ENCODE peak calls at places on chromosomes 6 and 20, in eight cellular contexts. One of them, this sample, is unnamed. For H3K4me1, the result is how much of the 10 kb centered on the place peaks cover.

GRCh38 chr20:64242797-64243475 is 12.6 kb upstream of the PCMTD2 start:
- DNase-seq in breast epithelium: no peak
- DNase-seq in heart left ventricle: no peak
- DNase-seq in endothelial cell of umbilical vein: no peak
- DNase-seq in ascending aorta: no peak
- DNase-seq in mammary epithelial cell: no peak
- DNase-seq in body of pancreas: no peak
- DNase-seq in small intestine: no peak
- DNase-seq in this sample: peak

GRCh38 chr6:153425536-153425935 is 294.5 kb upstream of the RGS17 start:
- DNase-seq in breast epithelium: no peak
- DNase-seq in heart left ventricle: no peak
- DNase-seq in endothelial cell of umbilical vein: no peak
- DNase-seq in ascending aorta: no peak
- DNase-seq in mammary epithelial cell: peak
- DNase-seq in body of pancreas: no peak
- DNase-seq in small intestine: no peak
- DNase-seq in this sample: no peak

GRCh38 chr20:62363920-62364851 is 2.9 kb downstream of the LAMA5 start:
- DNase-seq in breast epithelium: no peak
- DNase-seq in heart left ventricle: peak
- DNase-seq in endothelial cell of umbilical vein: peak
- DNase-seq in ascending aorta: peak
- DNase-seq in mammary epithelial cell: no peak
- DNase-seq in body of pancreas: no peak
- DNase-seq in small intestine: no peak
- DNase-seq in this sample: peak

GRCh38 chr6:46090115-46091079 is 39.4 kb upstream of the ENPP4 start:
- DNase-seq in breast epithelium: peak
- DNase-seq in heart left ventricle: peak
- DNase-seq in endothelial cell of umbilical vein: peak
- DNase-seq in ascending aorta: peak
- DNase-seq in mammary epithelial cell: peak
- DNase-seq in body of pancreas: peak
- DNase-seq in small intestine: peak
- DNase-seq in this sample: peak

GRCh38 chr6:96450760-96451116 is 70.9 kb upstream of the UFL1 start:
- DNase-seq in breast epithelium: no peak
- DNase-seq in heart left ventricle: no peak
- DNase-seq in endothelial cell of umbilical vein: no peak
- DNase-seq in ascending aorta: no peak
- DNase-seq in mammary epithelial cell: no peak
- DNase-seq in body of pancreas: no peak
- DNase-seq in small intestine: no peak
- DNase-seq in this sample: no peak

GRCh38 chr6:157586476-157587126 is 205.6 kb downstream of the ZDHHC14 start:
- DNase-seq in breast epithelium: no peak
- DNase-seq in heart left ventricle: no peak
- DNase-seq in endothelial cell of umbilical vein: no peak
- DNase-seq in ascending aorta: peak
- DNase-seq in mammary epithelial cell: no peak
- DNase-seq in body of pancreas: no peak
- DNase-seq in small intestine: peak
- DNase-seq in this sample: no peak

GRCh38 chr6:131762984-131763383 is 44.8 kb upstream of the ENPP1 start:
- DNase-seq in breast epithelium: no peak
- DNase-seq in heart left ventricle: no peak
- DNase-seq in endothelial cell of umbilical vein: no peak
- DNase-seq in ascending aorta: no peak
- DNase-seq in mammary epithelial cell: no peak
- DNase-seq in body of pancreas: no peak
- DNase-seq in small intestine: no peak
- DNase-seq in this sample: peak

GRCh38 chr6:107202876-107203468 is 87.7 kb upstream of the BEND3 start:
- DNase-seq in breast epithelium: no peak
- DNase-seq in heart left ventricle: no peak
- DNase-seq in endothelial cell of umbilical vein: no peak
- DNase-seq in ascending aorta: no peak
- DNase-seq in mammary epithelial cell: no peak
- DNase-seq in body of pancreas: no peak
- DNase-seq in small intestine: no peak
- DNase-seq in this sample: no peak

DNA sequence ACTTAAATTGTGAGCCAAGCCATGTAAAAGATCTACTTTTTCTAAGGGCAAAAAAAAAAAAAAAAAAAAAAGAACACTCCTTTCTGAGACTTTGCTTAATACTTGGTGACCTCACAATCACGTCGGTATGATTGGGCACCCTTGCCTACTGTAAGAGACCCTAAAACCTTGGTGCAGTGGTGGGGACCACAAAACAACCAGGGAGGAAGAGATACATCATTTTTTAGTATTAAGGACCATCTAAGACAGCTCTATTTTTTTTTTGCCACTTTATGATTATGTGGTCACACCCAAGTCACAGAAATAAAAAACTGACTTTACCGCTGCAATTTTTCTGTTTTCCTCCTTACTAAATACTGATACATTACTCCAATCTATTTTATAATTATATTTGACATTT is 22.9 kb downstream of the PRDM1 start:
- DNase-seq in breast epithelium: no peak
- DNase-seq in heart left ventricle: no peak
- DNase-seq in endothelial cell of umbilical vein: no peak
- DNase-seq in ascending aorta: no peak
- DNase-seq in mammary epithelial cell: no peak
- DNase-seq in body of pancreas: no peak
- DNase-seq in small intestine: no peak
- DNase-seq in this sample: no peak
- H3K4me1 ChIP-seq in breast epithelium: under half
- H3K4me1 ChIP-seq in heart left ventricle: under half
- H3K4me1 ChIP-seq in endothelial cell of umbilical vein: under half
- H3K4me1 ChIP-seq in ascending aorta: under half
- H3K4me1 ChIP-seq in mammary epithelial cell: under half
- H3K4me1 ChIP-seq in body of pancreas: under half
- H3K4me1 ChIP-seq in small intestine: under half
- H3K4me1 ChIP-seq in this sample: under half

GRCh38 chr6:148463671-148464070 is 121.0 kb downstream of the SASH1 start:
- DNase-seq in breast epithelium: no peak
- DNase-seq in heart left ventricle: no peak
- DNase-seq in endothelial cell of umbilical vein: no peak
- DNase-seq in ascending aorta: no peak
- DNase-seq in mammary epithelial cell: no peak
- DNase-seq in body of pancreas: no peak
- DNase-seq in small intestine: no peak
- DNase-seq in this sample: no peak
- H3K4me3 ChIP-seq in breast epithelium: no peak
- H3K4me3 ChIP-seq in heart left ventricle: no peak
- H3K4me3 ChIP-seq in endothelial cell of umbilical vein: no peak
- H3K4me3 ChIP-seq in ascending aorta: no peak
- H3K4me3 ChIP-seq in mammary epithelial cell: no peak
- H3K4me3 ChIP-seq in body of pancreas: no peak
- H3K4me3 ChIP-seq in small intestine: no peak
- H3K4me3 ChIP-seq in this sample: no peak

GRCh38 chr6:31665501-31666336 is at the start of gene CSNK2B:
- DNase-seq in breast epithelium: peak
- DNase-seq in heart left ventricle: peak
- DNase-seq in endothelial cell of umbilical vein: peak
- DNase-seq in ascending aorta: peak
- DNase-seq in mammary epithelial cell: peak
- DNase-seq in body of pancreas: peak
- DNase-seq in small intestine: peak
- DNase-seq in this sample: peak

GRCh38 chr6:31663087-31663960 is 1.5 kb downstream of the GPANK1 start:
- DNase-seq in breast epithelium: no peak
- DNase-seq in heart left ventricle: no peak
- DNase-seq in endothelial cell of umbilical vein: no peak
- DNase-seq in ascending aorta: no peak
- DNase-seq in mammary epithelial cell: peak
- DNase-seq in body of pancreas: no peak
- DNase-seq in small intestine: peak
- DNase-seq in this sample: peak

GRCh38 chr6:31661867-31662723 is 1.5 kb upstream of the C6orf47 start:
- DNase-seq in breast epithelium: no peak
- DNase-seq in heart left ventricle: no peak
- DNase-seq in endothelial cell of umbilical vein: no peak
- DNase-seq in ascending aorta: no peak
- DNase-seq in mammary epithelial cell: no peak
- DNase-seq in body of pancreas: no peak
- DNase-seq in small intestine: no peak
- DNase-seq in this sample: no peak

GRCh38 chr6:31664790-31665500 is at the start of gene GPANK1:
- DNase-seq in breast epithelium: peak
- DNase-seq in heart left ventricle: peak
- DNase-seq in endothelial cell of umbilical vein: peak
- DNase-seq in ascending aorta: peak
- DNase-seq in mammary epithelial cell: peak
- DNase-seq in body of pancreas: peak
- DNase-seq in small intestine: peak
- DNase-seq in this sample: peak

DNA sequence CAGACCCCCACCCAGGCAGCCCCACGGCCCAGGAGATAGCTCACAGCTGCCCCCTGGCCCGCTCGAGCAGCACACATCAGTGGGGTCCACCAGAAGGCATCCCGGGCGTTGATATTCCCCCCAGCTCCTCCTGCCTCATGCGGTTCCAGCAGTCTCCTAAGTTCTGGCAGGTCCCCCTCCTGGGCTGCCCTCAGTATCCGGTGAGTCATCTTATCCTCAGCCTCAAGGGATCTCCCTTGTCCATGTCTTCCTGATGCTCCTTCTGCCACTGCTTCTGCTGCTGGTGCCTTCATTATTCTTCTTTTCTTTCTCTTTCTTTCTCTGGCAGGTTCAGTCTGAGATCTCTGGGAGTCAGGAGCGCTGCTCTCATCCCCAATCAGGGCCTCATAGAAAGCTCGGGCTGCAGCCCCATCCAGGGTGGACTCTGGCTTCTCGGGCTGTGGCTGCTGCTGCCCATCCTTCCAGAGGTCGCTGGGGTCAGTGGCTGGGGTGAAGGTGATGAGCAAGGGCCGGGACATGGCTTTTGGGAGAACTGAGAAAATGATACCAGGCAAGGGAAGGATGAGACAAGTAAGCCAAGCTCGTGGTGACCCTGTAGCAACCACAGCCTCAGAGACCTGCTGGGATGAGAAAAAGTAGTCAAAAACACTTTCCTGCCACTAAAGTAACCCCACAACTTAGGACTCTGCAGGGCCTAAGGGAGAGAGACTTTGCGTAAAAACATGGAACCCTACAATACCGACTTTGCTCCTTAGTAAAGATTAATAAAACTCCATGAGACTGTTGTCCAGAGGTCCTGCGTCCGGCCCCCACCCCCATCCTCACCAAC is 622 bp downstream of the GPANK1 start:
- DNase-seq in breast epithelium: no peak
- DNase-seq in heart left ventricle: no peak
- DNase-seq in endothelial cell of umbilical vein: peak
- DNase-seq in ascending aorta: peak
- DNase-seq in mammary epithelial cell: peak
- DNase-seq in body of pancreas: no peak
- DNase-seq in small intestine: peak
- DNase-seq in this sample: peak
- H3K4me1 ChIP-seq in breast epithelium: under half
- H3K4me1 ChIP-seq in heart left ventricle: half or more
- H3K4me1 ChIP-seq in endothelial cell of umbilical vein: under half
- H3K4me1 ChIP-seq in ascending aorta: under half
- H3K4me1 ChIP-seq in mammary epithelial cell: under half
- H3K4me1 ChIP-seq in body of pancreas: half or more
- H3K4me1 ChIP-seq in small intestine: under half
- H3K4me1 ChIP-seq in this sample: under half

GRCh38 chr6:70413114-70413828 is at the start of gene FAM135A:
- DNase-seq in breast epithelium: peak
- DNase-seq in heart left ventricle: peak
- DNase-seq in endothelial cell of umbilical vein: peak
- DNase-seq in ascending aorta: peak
- DNase-seq in mammary epithelial cell: peak
- DNase-seq in body of pancreas: peak
- DNase-seq in small intestine: peak
- DNase-seq in this sample: peak

GRCh38 chr6:70413829-70414494 is 654 bp downstream of the FAM135A start:
- DNase-seq in breast epithelium: no peak
- DNase-seq in heart left ventricle: no peak
- DNase-seq in endothelial cell of umbilical vein: peak
- DNase-seq in ascending aorta: no peak
- DNase-seq in mammary epithelial cell: peak
- DNase-seq in body of pancreas: no peak
- DNase-seq in small intestine: no peak
- DNase-seq in this sample: peak

GRCh38 chr6:70415660-70416059 is 2.4 kb downstream of the FAM135A start:
- DNase-seq in breast epithelium: no peak
- DNase-seq in heart left ventricle: no peak
- DNase-seq in endothelial cell of umbilical vein: no peak
- DNase-seq in ascending aorta: no peak
- DNase-seq in mammary epithelial cell: peak
- DNase-seq in body of pancreas: no peak
- DNase-seq in small intestine: peak
- DNase-seq in this sample: no peak

GRCh38 chr6:70414813-70415212 is 1.5 kb downstream of the FAM135A start:
- DNase-seq in breast epithelium: no peak
- DNase-seq in heart left ventricle: no peak
- DNase-seq in endothelial cell of umbilical vein: no peak
- DNase-seq in ascending aorta: no peak
- DNase-seq in mammary epithelial cell: no peak
- DNase-seq in body of pancreas: no peak
- DNase-seq in small intestine: no peak
- DNase-seq in this sample: no peak

GRCh38 chr6:70415247-70415646 is 1.9 kb downstream of the FAM135A start:
- DNase-seq in breast epithelium: no peak
- DNase-seq in heart left ventricle: no peak
- DNase-seq in endothelial cell of umbilical vein: no peak
- DNase-seq in ascending aorta: no peak
- DNase-seq in mammary epithelial cell: no peak
- DNase-seq in body of pancreas: no peak
- DNase-seq in small intestine: no peak
- DNase-seq in this sample: no peak
- H3K4me3 ChIP-seq in breast epithelium: no peak
- H3K4me3 ChIP-seq in heart left ventricle: no peak
- H3K4me3 ChIP-seq in endothelial cell of umbilical vein: no peak
- H3K4me3 ChIP-seq in ascending aorta: no peak
- H3K4me3 ChIP-seq in mammary epithelial cell: peak
- H3K4me3 ChIP-seq in body of pancreas: no peak
- H3K4me3 ChIP-seq in small intestine: no peak
- H3K4me3 ChIP-seq in this sample: no peak

This sample was measured in osteoblast.